ENCODE peak calls at places on chromosomes 16 and 17, in four cellular contexts. N, Y, S and D are unnamed samples.

GRCh38 chr17:68782829-68783228 is 172.4 kb downstream of the ABCA8 start:
- DNase-seq in N (no peak), Y (no peak), S (no peak), D (peak)

GRCh38 chr16:11674001-11674817 is 6.0 kb downstream of the SNN start:
- DNase-seq in N (no peak), Y (no peak), S (no peak), D (no peak)

GRCh38 chr16:25060920-25061319 is 45.8 kb upstream of the ARHGAP17 start:
- DNase-seq in N (no peak), Y (no peak), S (no peak), D (no peak)

GRCh38 chr17:18256776-18257175 is 1.8 kb downstream of the FLII start:
- DNase-seq in N (no peak), Y (no peak), S (no peak), D (no peak)

GRCh38 chr17:42248351-42249179 is 27.6 kb downstream of the STAT5B start:
- DNase-seq in N (peak), Y (peak), S (peak), D (peak)

GRCh38 chr16:30777591-30778297 is 9.3 kb downstream of the ZNF629 start:
- DNase-seq in N (no peak), Y (no peak), S (no peak), D (no peak)

GRCh38 chr16:60217787-60218186 is 1483.7 kb upstream of the GOT2 start:
- DNase-seq in N (no peak), Y (no peak), S (no peak), D (no peak)

GRCh38 chr17:19508327-19508867 is 25.3 kb upstream of the SLC47A1 start:
- DNase-seq in N (peak), Y (peak), S (peak), D (peak)

GRCh38 chr17:16939606-16940115 is 32.3 kb downstream of the TNFRSF13B start:
- DNase-seq in N (peak), Y (no peak), S (no peak), D (no peak)

GRCh38 chr16:89369266-89369895 is 121.0 kb downstream of the ANKRD11 start:
- DNase-seq in N (no peak), Y (no peak), S (no peak), D (no peak)

GRCh38 chr16:58249780-58250478 is 44.9 kb downstream of the PRSS54 start:
- DNase-seq in N (peak), Y (peak), S (peak), D (peak)

GRCh38 chr17:79949646-79950292 is 85.9 kb downstream of the TBC1D16 start:
- DNase-seq in N (peak), Y (no peak), S (peak), D (peak)

GRCh38 chr17:14790518-14790917 is 474.6 kb downstream of the PMP22 start:
- DNase-seq in N (no peak), Y (no peak), S (no peak), D (no peak)